ENCODE peak calls at places on chromosomes 13 and 19, in eight cellular contexts. C, A, R, U, T, G, F and L are unnamed samples. For H3K4me1, the result is how much of the 10 kb centered on the place peaks cover.

GRCh38 chr19:54952591-54953344 is 5.4 kb upstream of the NLRP7 start:
- DNase-seq in C (peak), A (no peak), R (no peak), U (no peak), T (no peak), G (no peak), F (no peak), L (no peak)

GRCh38 chr19:24046550-24046949 is 40.4 kb upstream of the ZNF254 start:
- DNase-seq in C (no peak), A (no peak), R (no peak), U (no peak), T (no peak), G (no peak), F (no peak), L (no peak)

GRCh38 chr19:15282311-15282705 is 50.0 kb downstream of the BRD4 start:
- DNase-seq in C (no peak), A (no peak), R (no peak), U (no peak), T (no peak), G (no peak), F (no peak), L (no peak)

GRCh38 chr19:38434549-38435051 is 1.1 kb downstream of the RYR1 start:
- DNase-seq in C (peak), A (no peak), R (no peak), U (peak), T (no peak), G (peak), F (peak), L (no peak)

GRCh38 chr13:79913141-79913827 is 427.6 kb downstream of the SPRY2 start:
- DNase-seq in C (no peak), A (no peak), R (no peak), U (no peak), T (no peak), G (no peak), F (no peak), L (no peak)

GRCh38 chr13:75214846-75215245 is 267.1 kb downstream of the TBC1D4 start:
- DNase-seq in C (no peak), A (no peak), R (no peak), U (no peak), T (no peak), G (no peak), F (no peak), L (no peak)

GRCh38 chr13:112346173-112346898 is 29.8 kb upstream of the SPACA7 start:
- DNase-seq in C (peak), A (no peak), R (no peak), U (no peak), T (no peak), G (no peak), F (no peak), L (no peak)

GRCh38 chr13:107832521-107833095 is 382.7 kb downstream of the LIG4 start:
- DNase-seq in C (peak), A (no peak), R (no peak), U (no peak), T (no peak), G (no peak), F (no peak), L (no peak)

GRCh38 chr13:92260363-92260762 is 861.9 kb downstream of the GPC5 start:
- DNase-seq in C (peak), A (no peak), R (no peak), U (no peak), T (no peak), G (no peak), F (no peak), L (no peak)

GRCh38 chr19:17796013-17796837 is 1.3 kb downstream of the B3GNT3 start:
- DNase-seq in C (no peak), A (no peak), R (no peak), U (no peak), T (no peak), G (no peak), F (peak), L (peak)

GRCh38 chr19:38245826-38246498 is 10.2 kb downstream of the PPP1R14A start:
- DNase-seq in C (no peak), A (no peak), R (no peak), U (peak), T (peak), G (no peak), F (no peak), L (no peak)

GRCh38 chr19:30590596-30591229 is 218.5 kb downstream of the ZNF536 start:
- DNase-seq in C (no peak), A (no peak), R (no peak), U (no peak), T (no peak), G (no peak), F (no peak), L (no peak)

GRCh38 chr13:83881917-83882625 is at the start of gene SLITRK1:
- DNase-seq in C (peak), A (peak), R (peak), U (no peak), T (peak), G (peak), F (no peak), L (peak)

GRCh38 chr19:9913237-9914000 is 22.9 kb downstream of the OLFM2 start:
- DNase-seq in C (no peak), A (peak), R (no peak), U (peak), T (no peak), G (peak), F (no peak), L (no peak)

GRCh38 chr13:72931311-72931710 is 127.5 kb upstream of the KLF5 start:
- DNase-seq in C (no peak), A (no peak), R (no peak), U (no peak), T (no peak), G (no peak), F (no peak), L (no peak)

GRCh38 chr19:43555185-43555770 is 20.0 kb downstream of the XRCC1 start:
- DNase-seq in C (peak), A (peak), R (peak), U (peak), T (peak), G (no peak), F (peak), L (peak)

GRCh38 chr19:1860133-1860775 is 3.1 kb downstream of the KLF16 start:
- DNase-seq in C (peak), A (peak), R (peak), U (no peak), T (peak), G (no peak), F (peak), L (peak)

GRCh38 chr13:22086593-22086992 is 415.7 kb downstream of the FGF9 start:
- DNase-seq in C (no peak), A (no peak), R (no peak), U (no peak), T (peak), G (no peak), F (no peak), L (no peak)

GRCh38 chr13:51113969-51114368 is 2.9 kb upstream of the C13orf42 start:
- DNase-seq in C (no peak), A (no peak), R (no peak), U (no peak), T (no peak), G (no peak), F (no peak), L (no peak)
- H3K4me1 ChIP-seq in C (under half), A (under half), R (under half), U (under half), T (under half), G (under half), F (under half), L (under half)

GRCh38 chr19:13038306-13039210 is 43.3 kb downstream of the NFIX start:
- DNase-seq in C (no peak), A (no peak), R (no peak), U (no peak), T (no peak), G (no peak), F (no peak), L (no peak)
- TF ChIP-seq CTCF in C (peak), A (no peak), R (no peak), U (no peak), T (no peak), G (no peak), F (no peak), L (no peak)

GRCh38 chr13:29761160-29761559 is 89.3 kb downstream of the UBL3 start:
- DNase-seq in C (no peak), A (no peak), R (no peak), U (no peak), T (no peak), G (no peak), F (no peak), L (no peak)
- H3K4me1 ChIP-seq in C (under half), A (under half), R (under half), U (under half), T (under half), G (under half), F (under half), L (under half)

DNA sequence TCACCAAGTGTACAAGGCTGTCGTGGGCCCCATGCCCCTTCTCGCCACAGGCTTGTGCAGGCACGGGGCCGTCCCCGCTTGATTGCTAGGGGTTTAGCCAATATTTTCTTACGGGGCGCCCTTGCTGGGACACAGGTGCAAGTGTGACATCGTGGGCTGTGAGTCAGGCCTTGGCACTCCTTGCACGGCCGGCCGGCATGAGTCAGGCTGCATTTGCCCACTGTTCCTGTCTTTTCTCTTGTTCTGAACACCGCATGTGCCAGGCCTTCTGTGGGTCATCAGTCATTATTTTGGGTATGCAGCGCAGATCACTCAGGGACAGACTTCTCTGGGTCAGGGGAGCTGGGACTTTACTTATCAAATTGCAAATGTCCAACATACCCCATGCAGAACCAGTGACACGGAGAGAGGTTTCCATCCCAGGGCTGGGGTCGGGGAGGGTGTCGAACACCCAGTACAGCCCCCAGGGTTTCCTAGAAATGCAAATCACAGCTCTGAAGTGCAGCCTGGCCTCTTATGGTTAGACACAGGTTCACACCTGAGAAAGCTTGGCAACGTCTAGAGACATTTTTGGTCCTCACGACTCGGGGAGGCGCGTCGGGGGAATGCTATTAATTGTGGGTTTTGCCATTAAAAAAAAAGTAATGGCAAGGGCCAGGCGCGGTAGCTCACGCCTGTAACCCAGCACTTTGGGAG is 22.5 kb upstream of the KLF2 start:
- DNase-seq in C (no peak), A (no peak), R (no peak), U (no peak), T (peak), G (no peak), F (no peak), L (no peak)
- TF ChIP-seq CTCF in C (no peak), A (no peak), R (no peak), U (no peak), T (no peak), G (no peak), F (no peak), L (no peak)

GRCh38 chr13:76884167-76884566 is 2.0 kb downstream of the KCTD12 start:
- DNase-seq in C (peak), A (no peak), R (peak), U (peak), T (no peak), G (peak), F (peak), L (peak)
- H3K4me1 ChIP-seq in C (under half), A (under half), R (under half), U (half or more), T (under half), G (under half), F (under half), L (under half)